ENCODE peak calls at places on chromosomes 3 and 15, in five cellular contexts. R is lung, I is glutamatergic neuron, Y is bronchial epithelial cell, N is esophagus squamous epithelium. S is an unnamed sample.

GRCh38 chr3:56758539-56758981 is 43.2 kb downstream of the ARHGEF3 start:
- DNase-seq in R (peak), I (no peak), N (no peak), Y (peak), S (peak)

GRCh38 chr3:32238027-32238815 is at the start of gene CMTM8:
- DNase-seq in I (peak), R (peak), Y (peak), N (no peak), S (peak)

GRCh38 chr15:56233549-56233948 is 10.1 kb downstream of the RFX7 start:
- DNase-seq in Y (no peak), I (no peak), R (no peak), N (no peak), S (no peak)

GRCh38 chr3:14237431-14237830 is 58.8 kb downstream of the LSM3 start:
- DNase-seq in N (no peak), I (no peak), Y (no peak), R (no peak), S (no peak)

GRCh38 chr15:53446376-53446775 is 313.1 kb downstream of the WDR72 start:
- DNase-seq in R (no peak), I (no peak), N (no peak), Y (no peak), S (peak)

GRCh38 chr15:49832421-49832980 is 211.7 kb downstream of the DTWD1 start:
- DNase-seq in N (no peak), I (no peak), Y (peak), R (no peak), S (peak)

GRCh38 chr3:46867550-46867898 is 4.3 kb upstream of the MYL3 start:
- DNase-seq in R (peak), I (no peak), N (no peak), Y (no peak), S (peak)

GRCh38 chr3:13548696-13549512 is at the start of gene FBLN2:
- DNase-seq in R (no peak), I (peak), Y (no peak), N (no peak), S (peak)

GRCh38 chr3:61444794-61445193 is 116.6 kb upstream of the PTPRG start:
- DNase-seq in I (no peak), N (no peak), R (no peak), Y (no peak), S (no peak)

GRCh38 chr3:165148901-165149441 is 47.2 kb downstream of the SLITRK3 start:
- DNase-seq in Y (no peak), N (no peak), R (no peak), I (no peak), S (no peak)

GRCh38 chr3:126834596-126835471 is 130.8 kb downstream of the CHCHD6 start:
- DNase-seq in Y (no peak), N (no peak), R (peak), I (no peak), S (no peak)

GRCh38 chr3:58052373-58053273 is 44.4 kb downstream of the FLNB start:
- DNase-seq in R (peak), I (no peak), N (peak), Y (peak), S (peak)

GRCh38 chr3:38573606-38574005 is 75.9 kb downstream of the SCN5A start:
- DNase-seq in N (no peak), R (no peak), I (no peak), Y (no peak), S (no peak)

GRCh38 chr3:171165986-171166385 is 139.5 kb upstream of the SLC2A2 start:
- DNase-seq in R (no peak), I (no peak), N (no peak), Y (no peak), S (no peak)

GRCh38 chr3:138271189-138271794 is 58.4 kb downstream of the NME9 start:
- DNase-seq in N (no peak), I (no peak), Y (no peak), R (no peak), S (no peak)

GRCh38 chr15:28107111-28107893 is 8.2 kb upstream of the OCA2 start:
- DNase-seq in R (no peak), I (no peak), N (no peak), Y (no peak), S (no peak)

GRCh38 chr3:177195242-177195940 is 1.9 kb downstream of the TBL1XR1 start:
- DNase-seq in I (no peak), Y (peak), N (no peak), R (peak), S (peak)

GRCh38 chr3:190017575-190018288 is 103.0 kb downstream of the P3H2 start:
- DNase-seq in N (no peak), Y (peak), R (no peak), I (no peak), S (peak)

GRCh38 chr3:175668300-175668699 is 809.2 kb downstream of the NAALADL2 start:
- DNase-seq in I (no peak), Y (peak), N (no peak), R (no peak), S (no peak)

GRCh38 chr3:13057641-13058040 is 15.6 kb downstream of the IQSEC1 start:
- DNase-seq in R (no peak), Y (no peak), I (no peak), N (no peak), S (no peak)

GRCh38 chr3:151290673-151291072 is 12.3 kb upstream of the P2RY14 start:
- DNase-seq in R (no peak), I (no peak), Y (peak), N (no peak), S (no peak)

GRCh38 chr3:32500880-32501784 is 1.5 kb downstream of the CMTM6 start:
- DNase-seq in R (no peak), Y (no peak), N (no peak), I (no peak), S (no peak)

GRCh38 chr15:74504418-74504817 is 36.6 kb upstream of the ARID3B start:
- DNase-seq in N (no peak), Y (no peak), R (no peak), I (no peak), S (no peak)

GRCh38 chr3:48563382-48563918 is at the start of gene UCN2:
- DNase-seq in R (no peak), I (peak), Y (no peak), N (no peak), S (no peak)

DNA sequence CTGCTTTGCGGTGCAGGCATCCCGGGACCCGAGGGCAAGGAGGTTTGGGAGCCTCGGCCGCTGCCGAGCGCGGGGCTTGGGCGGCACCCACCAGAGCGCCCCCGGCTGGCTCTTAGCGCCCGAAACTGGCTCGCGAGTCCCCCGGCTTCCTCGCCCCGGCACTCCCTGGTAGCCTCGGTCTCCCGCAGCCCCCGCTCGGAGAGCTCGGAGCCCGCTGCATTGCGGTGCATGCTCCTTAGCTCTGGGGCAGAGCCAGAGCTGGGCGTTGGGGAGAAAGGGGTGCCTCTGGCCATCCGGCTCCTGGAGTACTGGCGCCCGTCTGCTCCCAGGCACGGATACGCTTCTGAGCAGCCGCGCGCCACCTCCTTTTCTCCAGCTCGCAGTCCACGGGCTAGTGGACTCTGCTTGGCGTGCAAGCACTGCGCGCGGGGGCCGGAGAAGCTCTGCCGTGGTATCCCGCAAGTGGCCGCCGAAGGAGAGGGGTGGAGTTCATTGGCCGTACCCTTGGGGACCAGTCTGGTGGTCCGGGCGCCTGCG is 784 bp downstream of the EPHB1 start:
- DNase-seq in R (peak), Y (no peak), N (no peak), I (peak), S (no peak)
- TF ChIP-seq CTCF in R (no peak), Y (no peak), N (no peak), I (no peak), S (no peak)

DNA sequence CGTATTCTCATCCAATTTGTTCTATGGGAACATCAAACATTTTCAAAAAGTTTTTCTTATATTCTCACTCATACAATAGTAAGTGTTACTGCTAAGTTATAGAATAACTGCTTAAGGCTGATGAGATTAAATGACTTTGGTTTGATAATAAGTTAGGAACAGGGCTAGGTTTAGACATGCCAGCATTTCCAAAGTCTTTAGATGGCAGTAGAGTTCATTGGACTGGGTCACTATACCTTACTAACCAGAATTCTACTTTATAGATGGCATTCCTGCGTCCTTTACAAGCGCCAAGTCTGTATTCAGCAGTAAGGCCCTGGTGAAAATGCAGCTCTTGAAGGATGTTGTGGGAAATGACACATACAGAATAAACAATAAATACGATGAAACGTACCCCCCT is 21.7 kb downstream of the PLAAT1 start:
- DNase-seq in I (no peak), R (no peak), Y (no peak), N (no peak), S (no peak)
- TF ChIP-seq CTCF in I (no peak), R (no peak), Y (no peak), N (no peak), S (no peak)

DNA sequence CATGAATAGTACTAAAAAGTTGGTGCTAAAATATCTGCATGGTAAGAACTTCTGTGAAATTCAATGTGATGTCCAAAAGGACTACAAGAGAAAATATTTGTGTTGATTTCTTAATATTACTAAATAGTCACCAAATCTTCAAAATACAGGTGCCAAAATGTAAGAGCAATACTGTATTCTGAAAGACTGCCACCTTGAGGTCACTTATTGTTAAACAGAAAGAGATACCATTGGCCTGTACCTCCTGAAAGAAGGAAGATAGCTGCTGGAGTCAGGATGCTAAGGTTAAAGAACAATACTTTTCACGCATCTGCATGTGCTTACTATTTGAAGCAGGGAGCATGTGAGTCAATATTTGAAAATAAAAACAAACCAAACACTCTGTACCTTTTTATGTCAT is 72.0 kb upstream of the LSAMP start:
- DNase-seq in I (no peak), R (no peak), Y (peak), N (no peak), S (no peak)
- TF ChIP-seq CTCF in I (peak), R (no peak), Y (peak), N (no peak), S (no peak)

GRCh38 chr3:133472242-133472641 is 72.4 kb downstream of the BFSP2 start:
- DNase-seq in R (no peak), Y (peak), I (peak), N (no peak), S (peak)
- TF ChIP-seq CTCF in R (no peak), Y (no peak), I (no peak), N (no peak), S (no peak)

GRCh38 chr15:70474682-70475438 is 288.5 kb downstream of the UACA start:
- DNase-seq in Y (peak), R (peak), N (no peak), I (no peak), S (peak)
- TF ChIP-seq CTCF in Y (no peak), R (no peak), N (no peak), I (no peak), S (no peak)

GRCh38 chr15:41996921-41997592 is 23.8 kb downstream of the PLA2G4E start:
- DNase-seq in I (no peak), Y (no peak), R (no peak), N (no peak), S (no peak)

GRCh38 chr15:42002333-42002732 is 18.5 kb downstream of the PLA2G4E start:
- DNase-seq in I (no peak), Y (no peak), N (no peak), R (no peak), S (no peak)

GRCh38 chr15:41997845-41998244 is 23.0 kb downstream of the PLA2G4E start:
- DNase-seq in N (no peak), Y (no peak), R (no peak), I (no peak), S (no peak)

GRCh38 chr15:42001236-42001635 is 19.6 kb downstream of the PLA2G4E start:
- DNase-seq in Y (no peak), I (no peak), R (no peak), N (no peak), S (no peak)

GRCh38 chr15:41999290-42000285 is 21.3 kb downstream of the PLA2G4E start:
- DNase-seq in R (no peak), I (no peak), Y (no peak), N (no peak), S (no peak)
- TF ChIP-seq CTCF in R (no peak), I (no peak), Y (no peak), N (no peak), S (no peak)

DNA sequence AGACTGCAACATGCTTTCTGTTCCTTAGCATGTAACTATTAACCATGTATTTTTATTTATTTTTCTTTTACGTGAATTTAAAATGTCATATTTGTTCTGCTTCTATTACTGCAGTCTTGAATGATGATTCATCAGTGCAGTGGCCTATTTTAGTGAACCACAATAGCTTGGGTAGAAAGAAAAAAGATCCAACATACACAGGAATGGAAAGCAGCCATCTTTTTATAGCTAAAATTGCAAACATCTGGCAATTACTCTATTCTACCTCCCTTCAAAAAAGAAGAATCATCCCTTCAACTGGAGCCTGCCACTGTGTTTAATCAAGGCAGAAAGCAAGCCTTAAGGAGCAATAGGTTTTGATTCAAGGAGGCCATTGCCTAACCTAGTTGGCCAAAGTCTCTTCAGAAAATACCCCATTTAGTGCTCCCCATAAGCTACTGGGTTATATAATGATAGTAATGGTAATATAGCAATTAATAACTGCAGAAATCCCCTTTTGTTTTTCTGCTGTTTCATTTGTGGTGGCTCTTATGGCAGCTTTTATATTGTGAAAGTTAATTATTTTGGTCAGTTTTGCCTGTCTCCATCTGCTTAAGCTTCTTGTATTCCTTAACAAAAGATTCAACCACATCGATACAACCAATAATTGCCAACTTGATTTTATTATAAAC is 267.3 kb downstream of the LPP start:
- DNase-seq in I (no peak), R (no peak), N (no peak), Y (peak), S (no peak)
- TF ChIP-seq CTCF in I (no peak), R (no peak), N (no peak), Y (no peak), S (no peak)

S was measured in body of pancreas.